ENCODE peak calls at places on chromosomes 11 and 22, in five cellular contexts. U, N, Y, L and W are unnamed samples.

GRCh38 chr22:32661296-32661695 is 140.2 kb upstream of the TIMP3 start:
- DNase-seq in Y (peak; percentile 35), N (no peak), U (no peak), L (no peak), W (no peak)

GRCh38 chr22:33391298-33391697 is 333.1 kb upstream of the SYN3 start:
- DNase-seq in Y (no peak), L (no peak), N (no peak), U (no peak), W (no peak)

GRCh38 chr11:125170001-125170405 is 5.5 kb downstream of the PKNOX2 start:
- DNase-seq in L (no peak), Y (no peak), N (no peak), U (no peak), W (no peak)

GRCh38 chr11:10605941-10606381 is 37.5 kb upstream of the LYVE1 start:
- DNase-seq in N (no peak), L (no peak), Y (peak; percentile 54), U (no peak), W (no peak)

GRCh38 chr11:124748100-124748418 is 4.0 kb downstream of the VSIG2 start:
- DNase-seq in Y (no peak), U (no peak), N (no peak), L (no peak), W (no peak)

GRCh38 chr11:61870429-61871039 is 20.8 kb downstream of the FADS3 start:
- DNase-seq in Y (no peak), N (no peak), L (no peak), U (no peak), W (no peak)

GRCh38 chr11:11025087-11025486 is 167.2 kb upstream of the ZBED5 start:
- DNase-seq in L (no peak), U (no peak), N (no peak), Y (no peak), W (no peak)

GRCh38 chr11:44575288-44575672 is 9.8 kb downstream of the CD82 start:
- DNase-seq in Y (no peak), L (no peak), U (no peak), N (peak; percentile 80), W (no peak)

GRCh38 chr11:942853-943252 is 17.2 kb downstream of the AP2A2 start:
- DNase-seq in Y (no peak), L (no peak), U (no peak), N (no peak), W (no peak)

GRCh38 chr11:64090811-64091516 is 55.2 kb downstream of the FLRT1 start:
- DNase-seq in U (no peak), N (no peak), Y (no peak), L (no peak), W (no peak)

GRCh38 chr11:1831338-1832180 is 3.2 kb upstream of the SYT8 start:
- DNase-seq in U (no peak), N (no peak), Y (no peak), L (no peak), W (peak; percentile 25)

GRCh38 chr22:28032896-28033295 is 113.8 kb upstream of the PITPNB start:
- DNase-seq in N (no peak), U (no peak), L (no peak), Y (no peak), W (no peak)

GRCh38 chr11:99693941-99694492 is 673.3 kb downstream of the CNTN5 start:
- DNase-seq in U (no peak), N (no peak), Y (no peak), L (no peak), W (no peak)

GRCh38 chr11:31972623-31973022 is 118.3 kb upstream of the RCN1 start:
- DNase-seq in Y (no peak), U (no peak), N (no peak), L (no peak), W (no peak)

GRCh38 chr11:107482234-107482633 is 24.6 kb upstream of the CWF19L2 start:
- DNase-seq in N (no peak), L (no peak), U (no peak), Y (no peak), W (no peak)

GRCh38 chr22:44721206-44721605 is 19.2 kb downstream of the PRR5 start:
- DNase-seq in N (no peak), U (no peak), Y (no peak), L (no peak), W (no peak)

GRCh38 chr11:102014756-102015155 is 32.5 kb upstream of the CFAP300 start:
- DNase-seq in U (no peak), Y (no peak), N (no peak), L (no peak), W (no peak)

GRCh38 chr11:100833276-100833675 is 146.2 kb downstream of the ARHGAP42 start:
- DNase-seq in Y (no peak), L (no peak), U (no peak), N (no peak), W (no peak)

GRCh38 chr11:124865181-124865901 is at the start of gene ROBO3:
- DNase-seq in U (no peak), N (no peak), Y (no peak), L (no peak), W (no peak)

GRCh38 chr11:2930705-2931415 is 1.6 kb upstream of the PHLDA2 start:
- DNase-seq in L (no peak), N (peak; percentile 69), U (no peak), Y (peak; percentile 44), W (peak; percentile 92)